ENCODE peak calls at places on chromosomes 12 and 14, in eight cellular contexts. R is SW480; M is MCF 10A; B is OCI-M1; A is stimulated activated CD4-positive, alpha-beta T cell treated with anti-CD3 and anti-CD28 coated beads, Interleukin-1b, Interleukin-23, amount 100 ng/mL, for 4 hours; C is ovary; Y is iPS-NIHi11; K is activated naive CD8-positive, alpha-beta T cell treated with anti-CD3 and anti-CD28 coated beads, Interleukin-2, amount 50 U/mL, for 16 hours. W is an unnamed sample.

GRCh38 chr12:98998697-98999299 is 353.7 kb downstream of the APAF1 start:
- DNase-seq in R (peak), M (peak), B (peak), A (no peak), C (no peak), Y (peak), K (no peak), W (no peak)

GRCh38 chr14:89383171-89383845 is 33.7 kb downstream of the FOXN3 start:
- DNase-seq in R (no peak), M (no peak), B (no peak), A (no peak), C (no peak), Y (no peak), K (no peak), W (no peak)

GRCh38 chr12:32617549-32617948 is 61.6 kb upstream of the DNM1L start:
- DNase-seq in R (no peak), M (no peak), B (no peak), A (no peak), C (no peak), Y (no peak), K (no peak), W (no peak)

GRCh38 chr12:28021704-28022103 is 49.2 kb upstream of the PTHLH start:
- DNase-seq in R (peak), M (peak), B (no peak), A (no peak), C (no peak), Y (no peak), K (no peak), W (no peak)

GRCh38 chr12:29673346-29673745 is 110.4 kb downstream of the TMTC1 start:
- DNase-seq in R (no peak), M (peak), B (no peak), A (no peak), C (no peak), Y (no peak), K (no peak), W (no peak)

GRCh38 chr12:62808166-62808879 is 126.6 kb downstream of the PPM1H start:
- DNase-seq in R (no peak), M (no peak), B (no peak), A (no peak), C (no peak), Y (no peak), K (no peak), W (no peak)

GRCh38 chr14:63852271-63852816 is 460 bp upstream of the SYNE2 start:
- DNase-seq in R (peak), M (no peak), B (no peak), A (no peak), C (no peak), Y (no peak), K (no peak), W (no peak)

GRCh38 chr12:2244013-2244861 is 191.4 kb downstream of the CACNA1C start:
- DNase-seq in R (peak), M (peak), B (no peak), A (no peak), C (peak), Y (peak), K (no peak), W (no peak)

GRCh38 chr14:86221755-86222154 is 691.8 kb downstream of the FLRT2 start:
- DNase-seq in R (no peak), M (peak), B (peak), A (no peak), C (no peak), Y (peak), K (no peak), W (no peak)

GRCh38 chr14:76763362-76764041 is 2.2 kb downstream of the VASH1 start:
- DNase-seq in R (no peak), M (no peak), B (no peak), A (no peak), C (no peak), Y (no peak), K (no peak), W (peak)

GRCh38 chr12:55831407-55831880 is 2.1 kb upstream of the DNAJC14 start:
- DNase-seq in R (no peak), M (no peak), B (no peak), A (no peak), C (no peak), Y (no peak), K (no peak), W (no peak)

GRCh38 chr14:92794961-92795360 is 856 bp downstream of the GOLGA5 start:
- DNase-seq in R (no peak), M (no peak), B (no peak), A (no peak), C (no peak), Y (no peak), K (no peak), W (no peak)

GRCh38 chr12:132886529-132887477 is 602 bp downstream of the CHFR start:
- DNase-seq in R (no peak), M (no peak), B (peak), A (no peak), C (no peak), Y (no peak), K (no peak), W (peak)

GRCh38 chr14:81550001-81550642 is 16.5 kb upstream of the SEL1L start:
- DNase-seq in R (no peak), M (no peak), B (no peak), A (no peak), C (no peak), Y (no peak), K (no peak), W (no peak)

GRCh38 chr12:127723236-127723635 is 543.7 kb upstream of the TMEM132C start:
- DNase-seq in R (no peak), M (no peak), B (peak), A (no peak), C (no peak), Y (no peak), K (no peak), W (no peak)

GRCh38 chr12:7439579-7440505 is 4.1 kb downstream of the CD163L1 start:
- DNase-seq in R (peak), M (no peak), B (no peak), A (peak), C (no peak), Y (peak), K (no peak), W (no peak)

GRCh38 chr12:3236345-3237153 is 159.4 kb downstream of the TSPAN9 start:
- DNase-seq in R (peak), M (peak), B (peak), A (no peak), C (no peak), Y (peak), K (no peak), W (no peak)

W was measured in left lobe of liver.